ENCODE peak calls at places on chromosomes 7 and 10, in seven cellular contexts. H is esophagus squamous epithelium, G is adrenal gland, X is sigmoid colon, K is stomach, N is suprapubic skin, D is A549. T is an unnamed sample.
A peak's percentile ranks its signal among the peaks of the same experiment; 100 is the strongest.

GRCh38 chr10:88505265-88505664 is 77.9 kb downstream of the RNLS start:
- DNase-seq in H (no peak), G (no peak), X (no peak), K (no peak), N (no peak), D (no peak), T (no peak)

GRCh38 chr7:76225379-76225778 is 23.7 kb downstream of the SRRM3 start:
- DNase-seq in H (no peak), G (no peak), X (no peak), K (no peak), N (no peak), D (no peak), T (no peak)

GRCh38 chr7:95690367-95690947 is 81.9 kb upstream of the DYNC1I1 start:
- DNase-seq in H (no peak), G (peak; percentile 56), X (no peak), K (no peak), N (no peak), D (peak; percentile 6), T (no peak)

GRCh38 chr10:34794835-34795234 is 20.3 kb downstream of the PARD3 start:
- DNase-seq in H (no peak), G (no peak), X (no peak), K (no peak), N (no peak), D (no peak), T (peak; percentile 67)

GRCh38 chr10:91424016-91424415 is 13.9 kb downstream of the HECTD2 start:
- DNase-seq in H (no peak), G (no peak), X (no peak), K (no peak), N (no peak), D (no peak), T (no peak)

GRCh38 chr10:126902157-126902556 is 3.1 kb upstream of the DOCK1 start:
- DNase-seq in H (no peak), G (no peak), X (no peak), K (no peak), N (no peak), D (peak; percentile 47), T (no peak)

GRCh38 chr7:74453321-74454011 is at the start of gene GTF2IRD1:
- DNase-seq in H (no peak), G (peak; percentile 89), X (peak; percentile 87), K (peak; percentile 68), N (peak; percentile 84), D (peak; percentile 88), T (peak; percentile 71)

GRCh38 chr7:135248546-135248945 is 14.9 kb downstream of the STRA8 start:
- DNase-seq in H (no peak), G (no peak), X (no peak), K (no peak), N (no peak), D (no peak), T (no peak)

GRCh38 chr10:122163182-122164027 is 107.7 kb upstream of the BTBD16 start:
- DNase-seq in H (no peak), G (peak; percentile 83), X (no peak), K (no peak), N (no peak), D (no peak), T (no peak)

GRCh38 chr7:46150721-46151120 is 229.6 kb upstream of the IGFBP3 start:
- DNase-seq in H (no peak), G (no peak), X (no peak), K (no peak), N (no peak), D (no peak), T (no peak)

GRCh38 chr7:143405158-143405557 is 3.5 kb downstream of the EPHA1 start:
- DNase-seq in H (no peak), G (peak; percentile 70), X (peak; percentile 81), K (no peak), N (no peak), D (no peak), T (no peak)

GRCh38 chr10:71998119-71998839 is 34.1 kb downstream of the CHST3 start:
- DNase-seq in H (no peak), G (peak; percentile 95), X (no peak), K (peak; percentile 82), N (no peak), D (no peak), T (peak; percentile 53)

GRCh38 chr7:152674860-152675760 is 831 bp downstream of the XRCC2 start:
- DNase-seq in H (no peak), G (no peak), X (no peak), K (no peak), N (no peak), D (peak; percentile 53), T (no peak)

GRCh38 chr7:66140924-66141323 is 26.3 kb downstream of the CRCP start:
- DNase-seq in H (no peak), G (peak; percentile 96), X (peak; percentile 92), K (peak; percentile 62), N (peak; percentile 78), D (no peak), T (peak; percentile 23)

GRCh38 chr7:101232141-101232821 is 5.3 kb downstream of the CLDN15 start:
- DNase-seq in H (no peak), G (no peak), X (no peak), K (peak; percentile 80), N (no peak), D (no peak), T (no peak)

GRCh38 chr7:7639847-7640220 is 718 bp upstream of the UMAD1 start:
- DNase-seq in H (no peak), G (no peak), X (no peak), K (no peak), N (no peak), D (peak; percentile 2), T (no peak)

GRCh38 chr10:114291516-114291915 is 52.5 kb downstream of the VWA2 start:
- DNase-seq in H (no peak), G (no peak), X (peak; percentile 24), K (no peak), N (peak; percentile 13), D (no peak), T (no peak)

GRCh38 chr10:50561266-50561665 is 62.5 kb downstream of the SGMS1 start:
- DNase-seq in H (no peak), G (peak; percentile 62), X (no peak), K (no peak), N (no peak), D (no peak), T (no peak)

GRCh38 chr10:85524001-85524400 is 842.6 kb downstream of the GRID1 start:
- DNase-seq in H (no peak), G (no peak), X (no peak), K (no peak), N (no peak), D (no peak), T (no peak)

GRCh38 chr7:149771696-149772235 is 1.6 kb downstream of the ZNF467 start:
- DNase-seq in H (peak; percentile 26), G (peak; percentile 93), X (peak; percentile 96), K (peak; percentile 95), N (peak; percentile 90), D (peak; percentile 81), T (peak; percentile 83)

GRCh38 chr7:149770728-149771127 is 2.7 kb downstream of the ZNF467 start:
- DNase-seq in H (no peak), G (no peak), X (no peak), K (no peak), N (no peak), D (no peak), T (no peak)

GRCh38 chr7:149772236-149772820 is 1.1 kb downstream of the ZNF467 start:
- DNase-seq in H (no peak), G (no peak), X (no peak), K (no peak), N (no peak), D (peak; percentile 42), T (no peak)

GRCh38 chr7:149769915-149770314 is 3.5 kb downstream of the ZNF467 start:
- DNase-seq in H (no peak), G (no peak), X (no peak), K (no peak), N (no peak), D (no peak), T (no peak)

DNA sequence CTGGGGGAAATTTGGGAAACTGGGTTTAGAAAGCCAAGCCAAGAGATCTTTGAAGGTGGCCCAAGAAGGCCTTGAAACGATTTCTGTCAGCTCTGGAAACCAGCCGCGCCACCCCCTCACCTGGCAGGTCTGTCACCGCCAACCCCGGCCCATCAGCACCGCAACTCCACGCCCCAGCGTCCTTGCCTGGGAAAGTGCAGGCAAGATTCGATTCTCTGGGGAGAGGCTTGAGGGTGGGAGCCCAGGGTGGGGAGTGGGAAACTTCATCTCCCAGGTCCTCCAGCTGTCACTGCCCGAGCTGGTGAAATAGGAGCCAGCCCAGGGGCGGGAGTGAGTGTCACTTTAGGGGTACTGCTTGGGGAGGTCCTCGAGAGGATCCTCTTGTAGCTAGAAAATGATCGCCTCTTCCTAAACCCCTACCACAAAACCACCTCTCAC is 2.2 kb downstream of the ZNF467 start:
- DNase-seq in H (no peak), G (peak; percentile 63), X (no peak), K (peak; percentile 34), N (no peak), D (no peak), T (no peak)
- TF ChIP-seq POLR2A in H (no peak), G (no peak), X (no peak), K (no peak), N (no peak), D (no peak), T (no peak)

GRCh38 chr7:150997075-150997511 is 6.3 kb downstream of the NOS3 start:
- DNase-seq in H (no peak), G (no peak), X (no peak), K (no peak), N (no peak), D (no peak), T (no peak)
- H3K4me1 ChIP-seq in H (no peaks in the 10 kb centered on the region), G (no peaks in the 10 kb centered on the region), X (no peaks in the 10 kb centered on the region), K (no peaks in the 10 kb centered on the region), N (peaks cover 9% of the 10 kb centered on the region), D (no peaks in the 10 kb centered on the region), T (no peaks in the 10 kb centered on the region)

DNA sequence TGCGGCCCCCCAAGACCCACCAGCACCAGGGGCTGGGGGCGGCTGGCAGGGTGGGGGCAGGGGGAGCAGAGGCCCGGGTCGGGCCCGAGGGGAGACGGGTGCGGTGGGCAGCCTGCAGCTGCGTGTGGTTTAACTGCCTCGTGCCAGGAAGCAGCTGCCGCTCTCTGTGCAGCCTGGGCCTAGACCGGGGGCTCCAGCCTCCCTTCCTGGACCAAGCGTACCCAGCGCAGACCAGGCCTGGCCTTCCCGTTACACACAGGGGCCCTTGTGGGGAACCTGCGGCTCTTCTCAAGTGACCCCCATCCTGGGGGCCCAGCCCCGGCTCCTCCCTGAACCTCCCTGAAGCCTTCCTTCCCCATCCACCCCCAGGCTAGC is 6.6 kb upstream of the INTS1 start:
- DNase-seq in H (no peak), G (no peak), X (no peak), K (no peak), N (no peak), D (no peak), T (no peak)
- TF ChIP-seq POLR2A in H (no peak), G (no peak), X (no peak), K (no peak), N (no peak), D (no peak), T (no peak)

DNA sequence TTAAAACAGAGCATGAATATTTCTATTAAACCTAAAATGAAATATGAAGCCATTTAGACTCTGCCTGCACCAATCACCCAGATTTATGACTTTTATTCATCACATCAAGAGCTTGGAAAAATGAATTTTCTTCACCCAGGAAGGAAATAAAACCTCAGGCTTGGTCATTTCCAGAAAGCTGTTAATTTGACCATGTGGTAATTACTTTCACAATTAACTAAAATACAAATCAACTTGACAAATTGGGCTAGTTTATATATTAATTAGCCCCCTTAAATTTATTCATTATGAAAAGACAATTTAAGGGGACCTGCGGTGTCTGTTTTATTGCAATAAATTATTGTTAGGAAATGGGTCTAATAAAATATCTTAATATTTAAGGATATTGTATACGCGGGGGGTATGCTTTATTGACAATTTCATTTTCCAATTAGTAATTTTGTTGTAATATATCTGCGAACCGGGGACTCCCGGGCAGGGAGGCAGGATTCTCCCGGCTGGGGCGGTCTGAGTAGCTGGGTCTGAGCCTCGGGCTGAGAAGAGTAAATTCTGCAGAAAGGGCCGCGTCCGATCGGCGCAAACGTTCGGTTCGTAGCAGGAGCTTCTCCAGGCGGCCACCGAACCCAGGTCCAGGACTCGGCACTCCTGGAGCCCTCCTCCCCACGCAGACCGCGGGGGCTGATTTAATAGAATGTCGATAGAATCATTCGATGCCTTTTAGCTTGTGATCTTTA is 9.4 kb upstream of the MNX1 start:
- DNase-seq in H (no peak), G (no peak), X (no peak), K (no peak), N (peak; percentile 27), D (no peak), T (no peak)
- H3K4me1 ChIP-seq in H (peaks cover 15% of the 10 kb centered on the region), G (peaks cover 11% of the 10 kb centered on the region), X (peaks cover 33% of the 10 kb centered on the region), K (peaks cover 26% of the 10 kb centered on the region), N (peaks cover 44% of the 10 kb centered on the region), D (no peaks in the 10 kb centered on the region), T (peaks cover 6% of the 10 kb centered on the region)